ENCODE peak calls at places on chromosome 9, in five cellular contexts. One of them, this sample, is unnamed.
A peak's percentile ranks its signal among the peaks of the same experiment; 100 is the strongest.

GRCh38 chr9:91255327-91255726 is 106.4 kb downstream of the AUH start:
- DNase-seq in tibial nerve: no peak
- DNase-seq in neural crest cell: no peak
- DNase-seq in left ventricle myocardium inferior: no peak
- DNase-seq in lower leg skin: no peak
- DNase-seq in this sample: no peak

GRCh38 chr9:79946718-79947117 is 375.0 kb downstream of the TLE4 start:
- DNase-seq in tibial nerve: peak; percentile 7
- DNase-seq in neural crest cell: no peak
- DNase-seq in lower leg skin: no peak
- DNase-seq in left ventricle myocardium inferior: no peak
- DNase-seq in this sample: no peak

GRCh38 chr9:88993871-88994819 is 2.9 kb downstream of the S1PR3 start:
- DNase-seq in lower leg skin: no peak
- DNase-seq in left ventricle myocardium inferior: no peak
- DNase-seq in neural crest cell: no peak
- DNase-seq in tibial nerve: no peak
- DNase-seq in this sample: no peak

GRCh38 chr9:33147770-33148169 is 19.4 kb downstream of the B4GALT1 start:
- DNase-seq in tibial nerve: no peak
- DNase-seq in neural crest cell: no peak
- DNase-seq in left ventricle myocardium inferior: no peak
- DNase-seq in lower leg skin: no peak
- DNase-seq in this sample: no peak

GRCh38 chr9:133352635-133353340 is 3.5 kb downstream of the SURF1 start:
- DNase-seq in left ventricle myocardium inferior: no peak
- DNase-seq in neural crest cell: no peak
- DNase-seq in lower leg skin: no peak
- DNase-seq in tibial nerve: no peak
- DNase-seq in this sample: no peak

GRCh38 chr9:102362463-102363138 is 624.2 kb upstream of the GRIN3A start:
- DNase-seq in neural crest cell: no peak
- DNase-seq in lower leg skin: no peak
- DNase-seq in left ventricle myocardium inferior: no peak
- DNase-seq in tibial nerve: no peak
- DNase-seq in this sample: no peak

GRCh38 chr9:125406812-125407087 is 145.1 kb downstream of the GAPVD1 start:
- DNase-seq in neural crest cell: no peak
- DNase-seq in tibial nerve: no peak
- DNase-seq in left ventricle myocardium inferior: no peak
- DNase-seq in lower leg skin: no peak
- DNase-seq in this sample: no peak

GRCh38 chr9:32378496-32378895 is 5.9 kb upstream of the ACO1 start:
- DNase-seq in tibial nerve: peak; percentile 56
- DNase-seq in left ventricle myocardium inferior: no peak
- DNase-seq in neural crest cell: peak; percentile 33
- DNase-seq in lower leg skin: no peak
- DNase-seq in this sample: peak; percentile 37

GRCh38 chr9:113328045-113328782 is 11.9 kb downstream of the WDR31 start:
- DNase-seq in neural crest cell: no peak
- DNase-seq in left ventricle myocardium inferior: no peak
- DNase-seq in lower leg skin: no peak
- DNase-seq in tibial nerve: no peak
- DNase-seq in this sample: no peak

GRCh38 chr9:136653323-136654064 is 9.2 kb upstream of the EGFL7 start:
- DNase-seq in left ventricle myocardium inferior: peak; percentile 16
- DNase-seq in tibial nerve: no peak
- DNase-seq in lower leg skin: no peak
- DNase-seq in neural crest cell: no peak
- DNase-seq in this sample: no peak
- TF ChIP-seq CTCF in left ventricle myocardium inferior: no peak
- TF ChIP-seq CTCF in tibial nerve: no peak
- TF ChIP-seq CTCF in lower leg skin: no peak
- TF ChIP-seq CTCF in neural crest cell: no peak
- TF ChIP-seq CTCF in this sample: no peak

DNA sequence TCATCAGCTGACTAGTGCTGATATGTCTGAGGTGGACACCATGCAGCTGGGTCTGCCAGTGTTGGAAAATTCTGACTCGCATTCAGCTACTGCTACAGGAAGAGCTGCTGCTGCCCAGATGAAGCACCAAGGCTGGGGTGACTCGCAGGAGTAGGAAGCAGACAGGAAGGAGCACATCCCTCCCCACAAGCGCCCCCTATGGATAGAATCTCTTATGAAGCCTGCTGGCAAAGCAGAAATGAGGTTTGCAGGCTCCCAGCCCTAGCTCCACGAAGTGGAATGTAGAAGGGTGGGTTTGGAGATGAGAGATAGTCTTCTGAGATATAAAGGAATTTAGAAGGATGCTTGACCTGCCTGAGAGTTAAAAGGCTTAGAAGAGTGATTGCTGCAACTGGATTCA is 443.0 kb downstream of the ACTL7B start:
- DNase-seq in left ventricle myocardium inferior: no peak
- DNase-seq in lower leg skin: no peak
- DNase-seq in neural crest cell: no peak
- DNase-seq in tibial nerve: no peak
- DNase-seq in this sample: peak; percentile 9
- TF ChIP-seq CTCF in left ventricle myocardium inferior: no peak
- TF ChIP-seq CTCF in lower leg skin: no peak
- TF ChIP-seq CTCF in neural crest cell: peak; percentile 45
- TF ChIP-seq CTCF in tibial nerve: no peak
- TF ChIP-seq CTCF in this sample: no peak

GRCh38 chr9:121720992-121721350 is 69.5 kb downstream of the DAB2IP start:
- DNase-seq in lower leg skin: no peak
- DNase-seq in left ventricle myocardium inferior: no peak
- DNase-seq in tibial nerve: no peak
- DNase-seq in neural crest cell: no peak
- DNase-seq in this sample: no peak
- TF ChIP-seq CTCF in lower leg skin: no peak
- TF ChIP-seq CTCF in left ventricle myocardium inferior: no peak
- TF ChIP-seq CTCF in tibial nerve: no peak
- TF ChIP-seq CTCF in neural crest cell: no peak
- TF ChIP-seq CTCF in this sample: no peak

DNA sequence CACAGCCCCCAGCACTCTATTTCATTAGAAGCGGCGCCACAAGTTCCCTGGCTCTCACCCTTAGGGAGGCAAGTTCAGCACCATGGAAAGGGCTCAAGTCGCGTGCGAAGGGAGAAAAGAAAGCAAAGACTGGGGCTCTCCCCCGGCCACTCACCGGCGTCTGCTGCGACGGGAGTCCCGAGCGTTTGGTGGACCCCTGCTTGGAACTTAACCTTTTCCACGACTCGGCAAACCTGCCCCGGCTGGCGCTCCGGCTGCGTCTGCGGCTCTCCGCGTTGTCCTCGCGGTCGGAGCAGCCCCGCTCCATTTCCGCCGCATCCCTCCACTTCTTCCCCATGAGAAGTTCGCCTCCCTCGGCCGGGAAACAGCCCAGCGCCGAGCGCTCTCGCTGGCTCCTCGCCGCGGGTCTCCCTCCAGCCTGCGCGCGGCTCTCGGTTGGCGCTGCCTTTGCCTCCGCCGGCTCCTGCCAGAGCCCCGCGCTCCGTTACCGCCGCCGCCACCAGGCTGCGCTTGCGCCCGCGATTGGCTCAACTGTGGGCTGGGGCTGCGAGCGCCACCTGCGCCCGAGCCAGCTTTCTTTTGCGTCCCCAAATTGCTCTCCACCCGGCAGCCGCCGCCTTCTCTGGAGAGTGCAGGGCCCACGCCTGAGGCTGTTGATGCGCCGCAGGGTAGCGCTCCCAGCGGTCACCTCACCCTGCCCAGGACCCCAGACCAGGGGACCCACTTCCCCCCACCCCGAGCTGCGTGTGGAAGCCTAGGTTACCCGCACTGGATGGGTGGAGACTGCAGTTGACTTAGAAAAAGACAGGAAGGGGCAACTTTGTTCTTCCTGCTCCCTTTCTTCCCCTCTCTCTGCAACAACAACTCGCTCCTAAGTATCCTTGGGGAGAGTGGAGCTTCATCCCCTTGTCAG is 321.6 kb downstream of the CEMIP2 start:
- DNase-seq in lower leg skin: peak; percentile 86
- DNase-seq in left ventricle myocardium inferior: no peak
- DNase-seq in tibial nerve: peak; percentile 5
- DNase-seq in neural crest cell: peak; percentile 73
- DNase-seq in this sample: no peak
- TF ChIP-seq CTCF in lower leg skin: no peak
- TF ChIP-seq CTCF in left ventricle myocardium inferior: no peak
- TF ChIP-seq CTCF in tibial nerve: no peak
- TF ChIP-seq CTCF in neural crest cell: peak; percentile 52
- TF ChIP-seq CTCF in this sample: no peak

DNA sequence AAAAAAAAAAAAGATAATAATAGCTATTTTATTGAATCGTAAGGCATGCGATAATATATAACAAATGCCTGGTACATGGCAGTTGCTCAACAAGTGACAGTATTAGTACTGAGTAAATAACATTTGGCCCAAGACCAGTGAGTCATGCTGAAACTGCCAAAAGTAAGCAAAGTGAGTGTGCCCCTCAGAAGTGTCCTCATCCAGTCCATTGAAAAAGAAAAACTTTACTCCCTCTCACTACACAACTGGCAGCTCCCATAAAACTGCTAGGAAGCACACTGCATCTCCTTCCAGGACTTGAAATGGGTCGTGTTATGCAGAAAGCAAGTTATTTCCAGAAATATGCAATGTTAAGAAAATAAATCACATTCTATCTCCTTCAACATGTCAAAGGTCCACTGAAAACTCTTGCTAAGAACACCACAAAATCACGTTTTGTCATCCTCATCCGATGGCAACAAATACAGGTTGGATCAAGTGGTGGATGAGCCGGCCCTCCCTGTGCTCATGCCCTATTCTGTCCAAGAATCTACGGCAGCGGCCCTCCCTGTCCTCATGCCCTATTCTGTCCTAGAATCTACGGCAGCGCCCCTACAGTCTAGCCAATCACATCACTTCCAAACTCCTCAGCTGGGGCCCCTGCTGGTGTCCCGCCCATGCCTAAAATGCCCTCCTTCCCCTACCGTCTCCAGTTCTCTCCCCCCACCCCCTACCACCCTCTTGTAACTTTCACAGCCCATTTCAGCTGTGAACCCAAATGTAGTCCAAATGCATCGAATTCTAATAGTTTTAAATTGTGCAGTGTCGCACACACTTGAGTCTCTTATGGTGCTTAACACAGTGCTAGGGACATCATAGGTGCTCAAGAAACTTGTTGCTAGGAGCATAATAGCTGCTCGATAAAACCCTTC is 12.5 kb downstream of the PTCH1 start:
- DNase-seq in lower leg skin: no peak
- DNase-seq in left ventricle myocardium inferior: no peak
- DNase-seq in neural crest cell: no peak
- DNase-seq in tibial nerve: peak; percentile 59
- DNase-seq in this sample: no peak
- TF ChIP-seq CTCF in lower leg skin: no peak
- TF ChIP-seq CTCF in left ventricle myocardium inferior: no peak
- TF ChIP-seq CTCF in neural crest cell: no peak
- TF ChIP-seq CTCF in tibial nerve: no peak
- TF ChIP-seq CTCF in this sample: no peak

DNA sequence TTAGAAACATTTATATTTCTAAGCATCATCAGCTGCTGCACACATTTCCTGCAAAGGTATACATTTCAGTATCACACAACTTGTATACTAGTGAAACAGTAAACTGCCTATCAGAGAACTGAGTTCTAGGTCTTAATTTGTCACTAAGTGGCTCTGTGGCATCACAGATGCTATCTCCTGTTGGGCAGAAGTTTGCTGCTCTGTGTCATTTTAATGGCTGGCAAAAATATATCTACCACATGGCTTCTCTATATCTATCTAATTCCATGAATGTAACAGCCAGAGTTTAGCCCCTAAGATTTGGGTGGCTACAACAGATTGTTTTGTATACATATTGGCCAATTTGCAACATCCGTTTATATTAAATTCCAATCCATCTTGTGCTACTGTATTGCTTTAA is 1231.9 kb upstream of the C9orf72 start:
- DNase-seq in tibial nerve: no peak
- DNase-seq in lower leg skin: no peak
- DNase-seq in left ventricle myocardium inferior: no peak
- DNase-seq in neural crest cell: no peak
- DNase-seq in this sample: no peak
- TF ChIP-seq CTCF in tibial nerve: no peak
- TF ChIP-seq CTCF in lower leg skin: no peak
- TF ChIP-seq CTCF in left ventricle myocardium inferior: no peak
- TF ChIP-seq CTCF in neural crest cell: no peak
- TF ChIP-seq CTCF in this sample: no peak

This sample was measured in HL-60.